ENCODE peak calls at places on chromosome 7, in five cellular contexts. D is H7, S is thoracic aorta, M is adrenal gland, L is GM23338. Z is an unnamed sample.
A peak's percentile ranks its signal among the peaks of the same experiment; 100 is the strongest.

GRCh38 chr7:81802251-81802650 is 32.4 kb upstream of the HGF start:
- DNase-seq in M (no peak), D (no peak), L (no peak), S (no peak), Z (no peak)

GRCh38 chr7:118944271-118944670 is 719.8 kb downstream of the ANKRD7 start:
- DNase-seq in M (no peak), S (no peak), L (no peak), D (no peak), Z (no peak)

GRCh38 chr7:85673881-85674280 is 487.0 kb upstream of the SEMA3D start:
- DNase-seq in M (no peak), L (no peak), S (no peak), D (no peak), Z (no peak)

GRCh38 chr7:152909683-152910544 is 150.4 kb downstream of the ACTR3B start:
- DNase-seq in L (no peak), S (no peak), D (no peak), M (no peak), Z (no peak)

GRCh38 chr7:47211467-47212121 is 370.3 kb downstream of the TNS3 start:
- DNase-seq in M (no peak), S (no peak), D (no peak), L (no peak), Z (no peak)

GRCh38 chr7:91414734-91415133 is 150.5 kb downstream of the FZD1 start:
- DNase-seq in D (no peak), L (no peak), S (no peak), M (no peak), Z (no peak)

GRCh38 chr7:34928052-34928451 is 109.2 kb downstream of the DPY19L1 start:
- DNase-seq in S (no peak), L (peak; percentile 93), D (peak; percentile 53), M (peak; percentile 53), Z (no peak)

GRCh38 chr7:106402898-106403297 is 118.1 kb upstream of the NAMPT start:
- DNase-seq in L (no peak), D (no peak), S (no peak), M (no peak), Z (no peak)

GRCh38 chr7:102150266-102150665 is 136.4 kb upstream of the SH2B2 start:
- DNase-seq in S (no peak), M (no peak), D (no peak), L (no peak), Z (no peak)

GRCh38 chr7:21981524-21981923 is 35.8 kb upstream of the CDCA7L start:
- DNase-seq in L (no peak), M (no peak), D (no peak), S (no peak), Z (no peak)

GRCh38 chr7:158120751-158121150 is 466.9 kb downstream of the PTPRN2 start:
- DNase-seq in D (no peak), L (no peak), M (no peak), S (no peak), Z (peak; percentile 46)

GRCh38 chr7:79820387-79820786 is 314.2 kb upstream of the GNAI1 start:
- DNase-seq in M (peak; percentile 35), D (no peak), L (peak; percentile 6), S (no peak), Z (no peak)

GRCh38 chr7:80827238-80827633 is 91.6 kb downstream of the SEMA3C start:
- DNase-seq in D (no peak), M (no peak), S (no peak), L (no peak), Z (no peak)

GRCh38 chr7:137771679-137772078 is 75.1 kb downstream of the DGKI start:
- DNase-seq in L (no peak), S (no peak), D (no peak), M (no peak), Z (no peak)

GRCh38 chr7:130430841-130431713 is 9.7 kb downstream of the CEP41 start:
- DNase-seq in D (no peak), S (no peak), M (no peak), L (no peak), Z (no peak)

GRCh38 chr7:80908360-80908797 is 10.5 kb downstream of the SEMA3C start:
- DNase-seq in S (no peak), M (no peak), D (no peak), L (no peak), Z (no peak)

GRCh38 chr7:87369216-87369615 is 23.8 kb downstream of the CROT start:
- DNase-seq in S (no peak), M (no peak), D (no peak), L (no peak), Z (no peak)

GRCh38 chr7:158707610-158708009 is 3.0 kb upstream of the NCAPG2 start:
- DNase-seq in S (no peak), L (peak; percentile 34), M (no peak), D (no peak), Z (no peak)

GRCh38 chr7:44310221-44310848 is 15.1 kb downstream of the CAMK2B start:
- DNase-seq in S (no peak), L (no peak), M (peak; percentile 74), D (peak; percentile 44), Z (peak; percentile 13)

GRCh38 chr7:22671177-22671879 is 55.7 kb upstream of the IL6 start:
- DNase-seq in L (no peak), M (no peak), D (no peak), S (no peak), Z (no peak)

GRCh38 chr7:141945356-141945755 is 1.4 kb downstream of the CLEC5A start:
- DNase-seq in L (no peak), D (no peak), M (no peak), S (no peak), Z (no peak)

GRCh38 chr7:70230761-70231160 is 632.5 kb downstream of the AUTS2 start:
- DNase-seq in L (no peak), S (no peak), D (no peak), M (no peak), Z (no peak)

GRCh38 chr7:23291957-23292560 is 7.1 kb upstream of the MALSU1 start:
- DNase-seq in S (no peak), L (no peak), M (no peak), D (no peak), Z (no peak)

GRCh38 chr7:149156898-149157297 is 9.6 kb downstream of the ZNF398 start:
- DNase-seq in S (no peak), M (no peak), D (no peak), L (no peak), Z (no peak)

GRCh38 chr7:157485961-157486510 is 149.2 kb downstream of the DNAJB6 start:
- DNase-seq in D (no peak), M (no peak), L (no peak), S (no peak), Z (peak; percentile 60)

GRCh38 chr7:39587393-39587792 is 21.2 kb downstream of the YAE1 start:
- DNase-seq in L (no peak), D (no peak), S (no peak), M (no peak), Z (no peak)

GRCh38 chr7:128459394-128459878 is 3.8 kb downstream of the HILPDA start:
- DNase-seq in D (peak; percentile 83), L (peak; percentile 85), S (peak; percentile 33), M (peak; percentile 72), Z (peak; percentile 74)

GRCh38 chr7:26629696-26630095 is 234.7 kb downstream of the SKAP2 start:
- DNase-seq in M (no peak), S (no peak), L (no peak), D (no peak), Z (no peak)

GRCh38 chr7:110309941-110310340 is 781.0 kb upstream of the LRRN3 start:
- DNase-seq in M (no peak), S (no peak), L (no peak), D (no peak), Z (no peak)

GRCh38 chr7:48832303-48832845 is 92.0 kb upstream of the CDC14C start:
- DNase-seq in D (no peak), L (no peak), M (no peak), S (no peak), Z (no peak)

GRCh38 chr7:68411742-68412141 is 1186.5 kb upstream of the AUTS2 start:
- DNase-seq in M (no peak), D (no peak), L (no peak), S (no peak), Z (no peak)

GRCh38 chr7:127530148-127530547 is 55.2 kb downstream of the GCC1 start:
- DNase-seq in S (no peak), M (no peak), L (no peak), D (no peak), Z (no peak)

GRCh38 chr7:84674236-84674913 is 479.8 kb upstream of the SEMA3A start:
- DNase-seq in S (no peak), D (no peak), M (no peak), L (no peak), Z (no peak)

GRCh38 chr7:6502886-6503285 is 48.4 kb downstream of the GRID2IP start:
- DNase-seq in L (no peak), D (no peak), S (no peak), M (peak; percentile 87), Z (no peak)
- H3K4me3 ChIP-seq in L (peak overlapping the region; percentile 88), D (peak overlapping the region; percentile 55), S (peak overlapping the region; percentile 84), M (no peak overlapping the region), Z (no peak overlapping the region)

GRCh38 chr7:74173074-74173473 is 1.1 kb upstream of the EIF4H start:
- DNase-seq in M (peak; percentile 46), S (no peak), D (no peak), L (peak; percentile 46), Z (no peak)
- H3K4me3 ChIP-seq in M (no peak overlapping the region), S (no peak overlapping the region), D (peak overlapping the region; percentile 93), L (peak overlapping the region; percentile 81), Z (no peak overlapping the region)

GRCh38 chr7:143383642-143383957 is 2.5 kb downstream of the ZYX start:
- DNase-seq in L (no peak), D (no peak), M (no peak), S (no peak), Z (peak; percentile 80)

GRCh38 chr7:143385891-143386781 is 5.0 kb downstream of the ZYX start:
- DNase-seq in S (no peak), D (peak; percentile 34), M (peak; percentile 58), L (no peak), Z (no peak)

GRCh38 chr7:143382791-143383641 is 1.9 kb downstream of the ZYX start:
- DNase-seq in D (peak; percentile 51), M (no peak), S (no peak), L (no peak), Z (peak; percentile 87)

GRCh38 chr7:143384148-143384547 is 3.0 kb downstream of the ZYX start:
- DNase-seq in L (no peak), M (no peak), D (no peak), S (no peak), Z (peak; percentile 66)

GRCh38 chr7:143384741-143385631 is 3.8 kb downstream of the ZYX start:
- DNase-seq in D (no peak), L (no peak), M (no peak), S (no peak), Z (no peak)
- H3K4me3 ChIP-seq in D (no peak overlapping the region), L (no peak overlapping the region), M (no peak overlapping the region), S (peak overlapping the region; percentile 100), Z (no peak overlapping the region)

DNA sequence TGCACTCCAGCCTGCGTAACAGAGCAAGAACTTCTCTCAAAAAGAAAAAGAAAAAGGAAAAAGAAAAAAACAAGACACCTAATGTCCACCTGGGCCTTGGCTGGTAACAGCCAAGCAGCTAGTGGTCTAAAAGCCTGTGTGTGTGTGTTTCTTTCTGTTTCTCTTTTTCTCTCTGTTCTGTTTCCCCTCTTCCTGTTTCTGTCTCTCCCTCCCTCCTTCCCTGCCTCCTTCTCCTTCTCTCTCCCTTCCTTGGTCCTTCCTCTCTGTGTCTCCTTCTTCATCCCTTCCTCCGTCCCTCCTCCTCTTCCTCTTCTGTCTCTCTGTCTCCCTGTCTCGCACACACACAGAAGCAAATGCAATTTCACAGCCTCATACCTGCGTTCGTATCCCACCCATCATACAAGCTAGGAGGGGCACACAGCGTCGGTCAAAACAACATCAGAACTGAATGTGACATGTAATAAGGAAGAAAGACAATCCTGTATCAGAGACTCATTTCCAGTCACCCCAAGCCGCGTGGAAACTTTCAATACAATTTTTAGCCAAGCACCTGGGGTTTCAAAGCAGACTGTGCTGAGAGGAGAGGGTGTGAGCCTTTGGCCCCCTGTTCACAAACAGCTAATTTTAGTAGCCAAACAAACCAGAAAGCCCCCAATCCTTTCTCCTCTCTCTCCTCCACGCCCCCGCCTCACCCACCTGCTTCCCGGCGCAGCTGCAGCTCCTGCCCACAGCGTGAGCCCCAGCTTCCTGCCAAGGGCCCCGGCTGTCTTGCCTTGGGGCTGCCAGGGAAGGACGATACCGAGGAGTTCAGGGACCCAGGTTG is 50.2 kb upstream of the GNA12 start:
- DNase-seq in L (no peak), M (no peak), S (no peak), D (peak; percentile 72), Z (no peak)
- H3K4me3 ChIP-seq in L (no peak overlapping the region), M (no peak overlapping the region), S (peak overlapping the region; percentile 39), D (no peak overlapping the region), Z (no peak overlapping the region)

Z was measured in lower leg skin.